ENCODE peak calls at places on chromosomes 11 and 22, in nine cellular contexts. One of them, this sample, is unnamed.

GRCh38 chr11:117443269-117444186 is 115.9 kb downstream of the CEP164 start:
- DNase-seq in esophagus squamous epithelium: no peak
- DNase-seq in tibial artery: peak; percentile 47
- DNase-seq in PC-9: peak; percentile 28
- DNase-seq in small intestine: peak; percentile 43
- DNase-seq in thoracic aorta: no peak
- DNase-seq in fibroblast of lung: peak; percentile 25
- DNase-seq in lung: peak; percentile 57
- DNase-seq in trophoblast cell: peak; percentile 74
- DNase-seq in this sample: peak; percentile 52

GRCh38 chr11:75450826-75451783 is 18.1 kb upstream of the KLHL35 start:
- DNase-seq in esophagus squamous epithelium: no peak
- DNase-seq in tibial artery: no peak
- DNase-seq in PC-9: peak; percentile 37
- DNase-seq in small intestine: no peak
- DNase-seq in thoracic aorta: no peak
- DNase-seq in fibroblast of lung: no peak
- DNase-seq in lung: no peak
- DNase-seq in trophoblast cell: peak; percentile 49
- DNase-seq in this sample: no peak

GRCh38 chr22:50123119-50123518 is 33.3 kb downstream of the MOV10L1 start:
- DNase-seq in esophagus squamous epithelium: no peak
- DNase-seq in tibial artery: peak; percentile 17
- DNase-seq in PC-9: no peak
- DNase-seq in small intestine: no peak
- DNase-seq in thoracic aorta: no peak
- DNase-seq in fibroblast of lung: no peak
- DNase-seq in lung: no peak
- DNase-seq in trophoblast cell: no peak
- DNase-seq in this sample: no peak

GRCh38 chr11:111348147-111348546 is 30.9 kb downstream of the POU2AF1 start:
- DNase-seq in esophagus squamous epithelium: no peak
- DNase-seq in tibial artery: no peak
- DNase-seq in PC-9: no peak
- DNase-seq in small intestine: no peak
- DNase-seq in thoracic aorta: no peak
- DNase-seq in fibroblast of lung: no peak
- DNase-seq in lung: no peak
- DNase-seq in trophoblast cell: no peak
- DNase-seq in this sample: no peak

GRCh38 chr11:48263416-48263911 is at the start of gene OR4X1:
- DNase-seq in esophagus squamous epithelium: no peak
- DNase-seq in tibial artery: no peak
- DNase-seq in PC-9: no peak
- DNase-seq in small intestine: no peak
- DNase-seq in thoracic aorta: no peak
- DNase-seq in fibroblast of lung: no peak
- DNase-seq in lung: no peak
- DNase-seq in trophoblast cell: no peak
- DNase-seq in this sample: no peak

GRCh38 chr11:70536051-70536877 is 137.9 kb downstream of the CTTN start:
- DNase-seq in esophagus squamous epithelium: no peak
- DNase-seq in tibial artery: peak; percentile 56
- DNase-seq in PC-9: no peak
- DNase-seq in small intestine: no peak
- DNase-seq in thoracic aorta: no peak
- DNase-seq in fibroblast of lung: no peak
- DNase-seq in lung: no peak
- DNase-seq in trophoblast cell: no peak
- DNase-seq in this sample: peak; percentile 70

GRCh38 chr11:68270334-68271022 is 1.3 kb downstream of the C11orf24 start:
- DNase-seq in esophagus squamous epithelium: no peak
- DNase-seq in tibial artery: no peak
- DNase-seq in PC-9: no peak
- DNase-seq in small intestine: peak; percentile 95
- DNase-seq in thoracic aorta: no peak
- DNase-seq in fibroblast of lung: no peak
- DNase-seq in lung: no peak
- DNase-seq in trophoblast cell: peak; percentile 59
- DNase-seq in this sample: no peak

GRCh38 chr11:96055706-96056387 is 131.9 kb upstream of the MTMR2 start:
- DNase-seq in esophagus squamous epithelium: no peak
- DNase-seq in tibial artery: no peak
- DNase-seq in PC-9: peak; percentile 32
- DNase-seq in small intestine: no peak
- DNase-seq in thoracic aorta: no peak
- DNase-seq in fibroblast of lung: peak; percentile 97
- DNase-seq in lung: no peak
- DNase-seq in trophoblast cell: peak; percentile 48
- DNase-seq in this sample: peak; percentile 50

GRCh38 chr11:40037005-40037404 is 1422.4 kb downstream of the LRRC4C start:
- DNase-seq in esophagus squamous epithelium: no peak
- DNase-seq in tibial artery: no peak
- DNase-seq in PC-9: no peak
- DNase-seq in small intestine: no peak
- DNase-seq in thoracic aorta: no peak
- DNase-seq in fibroblast of lung: peak; percentile 23
- DNase-seq in lung: no peak
- DNase-seq in trophoblast cell: no peak
- DNase-seq in this sample: no peak

GRCh38 chr11:11600288-11600687 is 21.5 kb downstream of the GALNT18 start:
- DNase-seq in esophagus squamous epithelium: no peak
- DNase-seq in tibial artery: no peak
- DNase-seq in PC-9: no peak
- DNase-seq in small intestine: no peak
- DNase-seq in thoracic aorta: no peak
- DNase-seq in fibroblast of lung: no peak
- DNase-seq in lung: no peak
- DNase-seq in trophoblast cell: peak; percentile 58
- DNase-seq in this sample: no peak

GRCh38 chr11:6326980-6327379 is 6.7 kb upstream of the CAVIN3 start:
- DNase-seq in esophagus squamous epithelium: no peak
- DNase-seq in tibial artery: no peak
- DNase-seq in PC-9: no peak
- DNase-seq in small intestine: no peak
- DNase-seq in thoracic aorta: no peak
- DNase-seq in fibroblast of lung: no peak
- DNase-seq in lung: no peak
- DNase-seq in trophoblast cell: no peak
- DNase-seq in this sample: no peak

GRCh38 chr11:10201343-10201742 is 92.7 kb downstream of the SBF2 start:
- DNase-seq in esophagus squamous epithelium: no peak
- DNase-seq in tibial artery: no peak
- DNase-seq in PC-9: no peak
- DNase-seq in small intestine: no peak
- DNase-seq in thoracic aorta: no peak
- DNase-seq in fibroblast of lung: no peak
- DNase-seq in lung: no peak
- DNase-seq in trophoblast cell: no peak
- DNase-seq in this sample: no peak

GRCh38 chr11:36763187-36763586 is 165.2 kb upstream of the RAG2 start:
- DNase-seq in esophagus squamous epithelium: no peak
- DNase-seq in tibial artery: no peak
- DNase-seq in PC-9: no peak
- DNase-seq in small intestine: no peak
- DNase-seq in thoracic aorta: no peak
- DNase-seq in fibroblast of lung: no peak
- DNase-seq in lung: no peak
- DNase-seq in trophoblast cell: no peak
- DNase-seq in this sample: no peak

GRCh38 chr11:85595285-85595884 is 31.8 kb downstream of the DLG2 start:
- DNase-seq in esophagus squamous epithelium: no peak
- DNase-seq in tibial artery: no peak
- DNase-seq in PC-9: no peak
- DNase-seq in small intestine: peak; percentile 54
- DNase-seq in thoracic aorta: no peak
- DNase-seq in fibroblast of lung: peak; percentile 43
- DNase-seq in lung: no peak
- DNase-seq in trophoblast cell: peak; percentile 65
- DNase-seq in this sample: no peak

GRCh38 chr11:125433454-125434121 is 62.5 kb downstream of the FEZ1 start:
- DNase-seq in esophagus squamous epithelium: no peak
- DNase-seq in tibial artery: peak; percentile 61
- DNase-seq in PC-9: peak; percentile 14
- DNase-seq in small intestine: peak; percentile 40
- DNase-seq in thoracic aorta: no peak
- DNase-seq in fibroblast of lung: peak; percentile 55
- DNase-seq in lung: no peak
- DNase-seq in trophoblast cell: peak; percentile 52
- DNase-seq in this sample: no peak

GRCh38 chr22:48646216-48646925 is 1181.3 kb downstream of the BRD1 start:
- DNase-seq in esophagus squamous epithelium: no peak
- DNase-seq in tibial artery: no peak
- DNase-seq in PC-9: no peak
- DNase-seq in small intestine: no peak
- DNase-seq in thoracic aorta: no peak
- DNase-seq in fibroblast of lung: no peak
- DNase-seq in lung: no peak
- DNase-seq in trophoblast cell: no peak
- DNase-seq in this sample: no peak

GRCh38 chr22:20451920-20452319 is 14.3 kb upstream of the SCARF2 start:
- DNase-seq in esophagus squamous epithelium: no peak
- DNase-seq in tibial artery: no peak
- DNase-seq in PC-9: no peak
- DNase-seq in small intestine: no peak
- DNase-seq in thoracic aorta: no peak
- DNase-seq in fibroblast of lung: no peak
- DNase-seq in lung: no peak
- DNase-seq in trophoblast cell: no peak
- DNase-seq in this sample: no peak

DNA sequence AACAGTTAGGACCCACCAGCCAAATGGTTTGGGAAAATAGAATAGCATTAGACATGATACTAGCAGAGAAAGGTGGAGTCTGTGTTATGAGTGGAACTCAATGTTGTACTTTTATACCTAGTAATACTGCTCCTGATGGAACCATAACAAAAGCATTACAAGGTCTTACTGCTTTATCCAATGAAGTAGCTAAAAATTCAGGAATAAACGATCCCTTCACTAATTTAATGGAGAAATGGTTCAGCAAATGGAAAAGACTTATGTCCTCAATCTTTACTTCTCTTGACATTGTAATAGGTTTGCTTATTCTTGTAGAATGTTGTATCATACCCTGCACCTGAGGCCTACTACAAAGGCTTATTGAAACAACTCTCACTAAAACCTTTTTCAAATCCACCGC is 50.2 kb downstream of the ZNF280B start:
- DNase-seq in esophagus squamous epithelium: no peak
- DNase-seq in tibial artery: no peak
- DNase-seq in PC-9: no peak
- DNase-seq in small intestine: no peak
- DNase-seq in thoracic aorta: no peak
- DNase-seq in fibroblast of lung: no peak
- DNase-seq in lung: no peak
- DNase-seq in trophoblast cell: no peak
- DNase-seq in this sample: no peak
- H3K9me3 ChIP-seq in esophagus squamous epithelium: no peaks in the 10 kb centered on the region
- H3K9me3 ChIP-seq in tibial artery: peaks cover 18% of the 10 kb centered on the region
- H3K9me3 ChIP-seq in PC-9: no peaks in the 10 kb centered on the region
- H3K9me3 ChIP-seq in small intestine: no peaks in the 10 kb centered on the region
- H3K9me3 ChIP-seq in thoracic aorta: peaks cover 21% of the 10 kb centered on the region
- H3K9me3 ChIP-seq in fibroblast of lung: no peaks in the 10 kb centered on the region
- H3K9me3 ChIP-seq in lung: peaks cover 21% of the 10 kb centered on the region
- H3K9me3 ChIP-seq in trophoblast cell: peaks cover 22% of the 10 kb centered on the region
- H3K9me3 ChIP-seq in this sample: peaks cover 6% of the 10 kb centered on the region

GRCh38 chr22:35736166-35736565 is 18.5 kb downstream of the APOL5 start:
- DNase-seq in esophagus squamous epithelium: no peak
- DNase-seq in tibial artery: no peak
- DNase-seq in PC-9: no peak
- DNase-seq in small intestine: no peak
- DNase-seq in thoracic aorta: no peak
- DNase-seq in fibroblast of lung: no peak
- DNase-seq in lung: no peak
- DNase-seq in trophoblast cell: no peak
- DNase-seq in this sample: no peak
- H3K36me3 ChIP-seq in esophagus squamous epithelium: no peaks in the 10 kb centered on the region
- H3K36me3 ChIP-seq in tibial artery: peaks cover 4% of the 10 kb centered on the region
- H3K36me3 ChIP-seq in PC-9: peaks cover 4% of the 10 kb centered on the region
- H3K36me3 ChIP-seq in small intestine: no peaks in the 10 kb centered on the region
- H3K36me3 ChIP-seq in thoracic aorta: no peaks in the 10 kb centered on the region
- H3K36me3 ChIP-seq in fibroblast of lung: peaks cover 14% of the 10 kb centered on the region
- H3K36me3 ChIP-seq in lung: peaks cover 5% of the 10 kb centered on the region
- H3K36me3 ChIP-seq in trophoblast cell: peaks cover 19% of the 10 kb centered on the region
- H3K36me3 ChIP-seq in this sample: peaks cover 34% of the 10 kb centered on the region

DNA sequence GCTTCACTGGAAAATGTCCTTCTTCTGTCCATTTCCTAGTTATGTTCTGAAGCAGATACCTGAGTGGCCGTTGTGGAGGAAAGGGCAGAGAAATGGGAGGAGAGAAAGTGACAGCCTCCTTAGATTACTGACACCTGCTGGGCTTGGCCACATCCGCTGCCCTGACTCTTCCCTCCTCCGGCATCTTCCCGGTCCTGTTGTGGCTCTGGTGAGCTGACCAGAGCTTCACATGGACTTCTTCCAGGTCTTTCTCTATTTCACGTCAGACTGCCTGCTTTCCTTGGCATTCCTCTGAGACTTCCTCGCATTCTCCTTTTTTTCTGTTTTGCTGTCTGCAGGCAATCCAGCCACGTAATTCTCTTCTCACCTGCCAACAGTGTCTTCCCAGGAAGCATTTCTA is 138.7 kb upstream of the E2F8 start:
- DNase-seq in esophagus squamous epithelium: no peak
- DNase-seq in tibial artery: no peak
- DNase-seq in PC-9: no peak
- DNase-seq in small intestine: no peak
- DNase-seq in thoracic aorta: no peak
- DNase-seq in fibroblast of lung: peak; percentile 33
- DNase-seq in lung: no peak
- DNase-seq in trophoblast cell: peak; percentile 49
- DNase-seq in this sample: no peak
- H3K9me3 ChIP-seq in esophagus squamous epithelium: no peaks in the 10 kb centered on the region
- H3K9me3 ChIP-seq in tibial artery: no peaks in the 10 kb centered on the region
- H3K9me3 ChIP-seq in PC-9: no peaks in the 10 kb centered on the region
- H3K9me3 ChIP-seq in small intestine: no peaks in the 10 kb centered on the region
- H3K9me3 ChIP-seq in thoracic aorta: no peaks in the 10 kb centered on the region
- H3K9me3 ChIP-seq in fibroblast of lung: no peaks in the 10 kb centered on the region
- H3K9me3 ChIP-seq in lung: no peaks in the 10 kb centered on the region
- H3K9me3 ChIP-seq in trophoblast cell: no peaks in the 10 kb centered on the region
- H3K9me3 ChIP-seq in this sample: no peaks in the 10 kb centered on the region

DNA sequence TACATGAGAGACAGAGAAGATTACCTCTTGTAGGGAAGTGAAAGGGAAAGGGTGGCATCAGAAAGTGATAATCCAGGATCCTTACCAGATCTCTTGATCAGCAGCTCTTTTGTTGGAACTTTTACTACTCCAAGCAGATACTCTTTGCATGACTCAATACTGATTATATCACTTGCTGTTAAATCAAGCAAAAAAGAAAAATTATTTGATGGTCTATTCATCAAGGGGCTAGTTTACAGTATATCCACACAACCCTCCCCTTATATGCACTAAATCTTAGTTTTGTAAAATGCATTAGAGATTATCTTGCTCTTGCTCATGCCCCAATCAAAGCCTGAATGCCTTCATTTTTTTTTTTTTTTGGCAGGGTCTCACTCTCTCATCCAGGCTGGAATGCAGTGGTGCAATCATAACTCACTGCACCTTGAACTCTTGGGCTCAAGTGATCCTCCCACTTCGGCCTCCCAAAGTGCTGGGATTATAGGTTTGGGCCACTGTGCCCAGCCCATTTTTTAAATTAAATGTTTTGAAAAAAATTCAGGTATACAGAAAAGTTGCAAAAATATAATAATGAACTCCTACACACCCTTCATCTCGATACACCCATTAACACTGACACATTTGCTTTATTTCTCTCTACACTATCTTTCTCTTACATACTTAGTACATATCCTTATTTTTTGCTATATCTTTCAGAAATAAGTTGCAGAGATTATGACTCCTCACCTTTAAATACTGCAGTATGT is 76.1 kb upstream of the UCP3 start:
- DNase-seq in esophagus squamous epithelium: no peak
- DNase-seq in tibial artery: no peak
- DNase-seq in PC-9: peak; percentile 3
- DNase-seq in small intestine: no peak
- DNase-seq in thoracic aorta: no peak
- DNase-seq in fibroblast of lung: peak; percentile 71
- DNase-seq in lung: no peak
- DNase-seq in trophoblast cell: peak; percentile 54
- DNase-seq in this sample: no peak
- H3K36me3 ChIP-seq in esophagus squamous epithelium: peaks cover 4% of the 10 kb centered on the region
- H3K36me3 ChIP-seq in tibial artery: peaks cover 53% of the 10 kb centered on the region
- H3K36me3 ChIP-seq in PC-9: peaks cover 30% of the 10 kb centered on the region
- H3K36me3 ChIP-seq in small intestine: peaks cover 8% of the 10 kb centered on the region
- H3K36me3 ChIP-seq in thoracic aorta: peaks cover 7% of the 10 kb centered on the region
- H3K36me3 ChIP-seq in fibroblast of lung: peaks cover 2% of the 10 kb centered on the region
- H3K36me3 ChIP-seq in lung: peaks cover 19% of the 10 kb centered on the region
- H3K36me3 ChIP-seq in trophoblast cell: peaks cover 2% of the 10 kb centered on the region
- H3K36me3 ChIP-seq in this sample: peaks cover 3% of the 10 kb centered on the region

This sample was measured in SJSA1.